ENCODE peak calls at places on chromosomes 2 and 18, in eight cellular contexts. H is neuronal stem cell; I is naive thymus-derived CD4-positive, alpha-beta T cell; N is uterus; S is left ventricle myocardium inferior; L is ovary; Z is mammary epithelial cell; F is neural progenitor cell. T is an unnamed sample. For H3K27me3, the result is how much of the 10 kb centered on the place peaks cover.

GRCh38 chr2:231923951-231924888 is 2.0 kb downstream of the NPPC start:
- DNase-seq in L (peak), Z (no peak), N (no peak), F (no peak), H (no peak), I (no peak), S (peak), T (no peak)

GRCh38 chr2:71417300-71418202 is 35.8 kb upstream of the DYSF start:
- DNase-seq in N (no peak), F (peak), L (no peak), I (peak), Z (peak), S (no peak), H (no peak), T (no peak)

GRCh38 chr2:241859436-241860183 is 916 bp upstream of the PDCD1 start:
- DNase-seq in N (peak), L (peak), Z (no peak), F (no peak), I (no peak), S (peak), H (no peak), T (peak)

GRCh38 chr2:30620102-30620501 is 173.1 kb downstream of the LCLAT1 start:
- DNase-seq in L (no peak), N (no peak), H (no peak), S (no peak), I (no peak), F (no peak), Z (no peak), T (no peak)

GRCh38 chr2:237647176-237648015 is 20.0 kb downstream of the LRRFIP1 start:
- DNase-seq in Z (no peak), N (peak), I (no peak), L (no peak), H (no peak), S (no peak), F (no peak), T (no peak)

GRCh38 chr2:96669539-96670215 is 27.1 kb downstream of the FER1L5 start:
- DNase-seq in S (no peak), Z (no peak), F (no peak), N (no peak), L (peak), H (no peak), I (no peak), T (no peak)

GRCh38 chr18:62460851-62461300 is 61.9 kb upstream of the ZCCHC2 start:
- DNase-seq in F (no peak), H (no peak), Z (no peak), S (no peak), I (no peak), N (no peak), L (no peak), T (no peak)

GRCh38 chr2:216583157-216583556 is 50.1 kb upstream of the IGFBP2 start:
- DNase-seq in I (no peak), F (no peak), H (no peak), N (no peak), L (no peak), S (no peak), Z (peak), T (no peak)

GRCh38 chr2:70834106-70834505 is 1.5 kb downstream of the CD207 start:
- DNase-seq in N (no peak), I (no peak), S (no peak), Z (no peak), H (no peak), F (no peak), L (no peak), T (no peak)

GRCh38 chr2:239488078-239488590 is 87.3 kb upstream of the HDAC4 start:
- DNase-seq in L (no peak), S (no peak), I (no peak), H (no peak), F (no peak), N (no peak), Z (no peak), T (no peak)

GRCh38 chr2:200705305-200705985 is 106.3 kb upstream of the BZW1 start:
- DNase-seq in I (no peak), F (peak), S (peak), Z (peak), L (peak), H (peak), N (no peak), T (no peak)

GRCh38 chr18:44654555-44654954 is 26.1 kb upstream of the SETBP1 start:
- DNase-seq in Z (peak), S (no peak), L (no peak), N (no peak), F (no peak), H (no peak), I (no peak), T (no peak)

GRCh38 chr2:182360012-182360662 is 66.7 kb downstream of the PDE1A start:
- DNase-seq in S (no peak), F (no peak), H (no peak), I (no peak), N (peak), Z (peak), L (no peak), T (no peak)

GRCh38 chr18:57062841-57063240 is 84.0 kb upstream of the BOD1L2 start:
- DNase-seq in S (no peak), L (no peak), F (peak), H (no peak), Z (no peak), N (no peak), I (no peak), T (no peak)

GRCh38 chr18:74820160-74820780 is 222.6 kb downstream of the ZNF407 start:
- DNase-seq in I (no peak), F (no peak), Z (no peak), H (no peak), L (no peak), S (no peak), N (no peak), T (no peak)

GRCh38 chr2:98463988-98464771 is 19.5 kb downstream of the INPP4A start:
- DNase-seq in I (peak), L (no peak), H (no peak), S (no peak), N (no peak), F (no peak), Z (no peak), T (no peak)

GRCh38 chr2:111117666-111118454 is 2.9 kb upstream of the BCL2L11 start:
- DNase-seq in L (peak), N (peak), S (peak), H (peak), I (peak), F (peak), Z (peak), T (peak)

GRCh38 chr2:200540793-200541192 is 14.8 kb downstream of the SGO2 start:
- DNase-seq in L (no peak), S (no peak), I (no peak), H (no peak), Z (no peak), N (no peak), F (no peak), T (no peak)

GRCh38 chr2:189188446-189188845 is 8.9 kb upstream of the COL5A2 start:
- DNase-seq in Z (no peak), H (no peak), S (no peak), F (no peak), I (no peak), N (no peak), L (no peak), T (no peak)

GRCh38 chr18:3332376-3332775 is 70.4 kb downstream of the MYL12B start:
- DNase-seq in I (no peak), S (no peak), N (no peak), Z (no peak), F (no peak), L (no peak), H (no peak), T (no peak)

GRCh38 chr2:70901235-70902066 is 34.2 kb upstream of the ATP6V1B1 start:
- DNase-seq in S (no peak), N (no peak), H (no peak), I (no peak), F (peak), Z (no peak), L (peak), T (no peak)

GRCh38 chr2:113716291-113716690 is 40.2 kb downstream of the SLC35F5 start:
- DNase-seq in Z (no peak), I (no peak), F (no peak), H (no peak), L (no peak), N (no peak), S (no peak), T (no peak)

GRCh38 chr2:45856391-45857055 is 205.0 kb downstream of the PRKCE start:
- DNase-seq in S (no peak), Z (no peak), L (no peak), I (no peak), H (no peak), F (no peak), N (no peak), T (no peak)

GRCh38 chr2:100677611-100678185 is 114.9 kb downstream of the PDCL3 start:
- DNase-seq in L (no peak), I (no peak), N (no peak), Z (no peak), F (no peak), S (no peak), H (no peak), T (no peak)

DNA sequence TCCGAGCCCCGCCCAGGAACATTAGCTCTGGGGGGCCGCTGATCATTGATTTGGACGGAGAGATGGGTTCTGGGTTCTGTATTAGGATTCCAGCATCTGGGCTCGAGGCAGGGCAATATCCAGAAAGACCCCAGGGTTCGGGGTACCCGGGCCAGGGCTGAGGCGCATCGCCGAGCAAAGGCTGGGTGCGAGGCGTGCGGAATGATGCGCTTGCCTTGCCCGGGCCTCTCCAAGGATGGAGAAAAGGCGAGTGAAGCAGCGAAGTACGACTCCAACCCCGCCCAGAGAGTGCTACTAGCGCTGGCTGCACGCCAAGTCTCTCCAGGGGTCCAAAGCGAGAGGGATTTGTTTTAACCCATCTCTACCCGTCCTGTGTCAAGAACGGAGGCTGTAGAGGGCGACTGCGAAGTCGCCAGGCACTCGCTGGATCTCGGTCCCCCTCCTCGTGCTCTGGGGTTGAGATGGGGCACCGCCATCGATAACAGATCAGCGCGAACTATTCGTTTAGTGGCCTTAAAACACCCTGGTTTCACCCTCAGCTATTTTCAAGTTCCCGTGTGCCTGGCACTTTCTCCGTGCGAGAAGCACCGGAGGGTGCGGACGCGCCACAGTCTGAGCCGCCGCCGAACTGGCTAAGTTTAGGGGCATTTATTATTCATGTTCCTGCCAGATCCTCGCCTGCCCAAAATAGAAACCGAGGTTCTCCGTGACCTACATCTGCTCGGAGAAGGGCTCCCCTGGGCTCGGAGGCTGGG is 1.9 kb downstream of the ADCYAP1 start:
- DNase-seq in Z (no peak), H (no peak), I (no peak), L (no peak), F (peak), S (no peak), N (no peak), T (no peak)
- H3K27me3 ChIP-seq in Z (half or more), H (under half), I (under half), L (under half), F (half or more), S (half or more), N (under half), T (half or more)

DNA sequence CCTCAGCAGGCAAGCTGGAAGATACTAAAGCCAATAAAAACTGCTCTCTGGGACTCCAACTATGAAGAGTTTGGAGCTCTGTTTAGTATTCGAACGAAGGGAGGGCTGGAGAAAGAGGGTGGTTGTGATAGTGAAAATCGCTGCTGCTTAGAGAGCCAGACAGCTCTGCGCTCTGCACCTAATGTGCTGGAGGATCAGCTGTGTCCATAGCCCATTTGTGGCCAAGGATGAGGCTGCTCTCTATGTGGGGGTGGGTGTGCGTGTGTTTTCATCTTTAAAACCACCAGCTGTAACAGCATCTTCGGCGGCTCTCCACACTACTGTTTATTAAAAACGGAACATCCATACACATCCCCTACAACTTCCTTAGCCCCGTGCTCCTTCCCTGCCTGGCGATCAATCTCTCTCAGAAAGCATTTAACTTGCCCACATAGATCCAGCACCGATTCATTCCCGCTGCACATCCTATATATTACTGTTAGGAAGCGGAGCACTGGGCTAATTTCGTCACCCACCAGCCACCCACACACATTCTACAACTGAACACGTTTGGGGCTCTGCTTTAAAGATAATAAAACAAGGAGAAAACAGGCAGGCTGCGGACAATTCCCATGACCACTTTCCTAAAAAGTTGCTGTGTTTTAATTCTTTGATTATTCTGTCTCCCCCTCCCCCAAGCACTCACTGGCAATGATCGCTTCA is 1.6 kb downstream of the CELF4 start:
- DNase-seq in N (no peak), S (no peak), H (no peak), L (no peak), Z (no peak), I (no peak), F (no peak), T (no peak)
- H3K27me3 ChIP-seq in N (under half), S (half or more), H (under half), L (under half), Z (under half), I (under half), F (half or more), T (under half)

GRCh38 chr2:206642075-206643025 is at the start of gene FAM237A:
- DNase-seq in S (no peak), L (peak), I (peak), N (no peak), F (peak), Z (peak), H (peak), T (peak)
- H3K27me3 ChIP-seq in S (half or more), L (under half), I (under half), N (under half), F (half or more), Z (under half), H (under half), T (under half)

DNA sequence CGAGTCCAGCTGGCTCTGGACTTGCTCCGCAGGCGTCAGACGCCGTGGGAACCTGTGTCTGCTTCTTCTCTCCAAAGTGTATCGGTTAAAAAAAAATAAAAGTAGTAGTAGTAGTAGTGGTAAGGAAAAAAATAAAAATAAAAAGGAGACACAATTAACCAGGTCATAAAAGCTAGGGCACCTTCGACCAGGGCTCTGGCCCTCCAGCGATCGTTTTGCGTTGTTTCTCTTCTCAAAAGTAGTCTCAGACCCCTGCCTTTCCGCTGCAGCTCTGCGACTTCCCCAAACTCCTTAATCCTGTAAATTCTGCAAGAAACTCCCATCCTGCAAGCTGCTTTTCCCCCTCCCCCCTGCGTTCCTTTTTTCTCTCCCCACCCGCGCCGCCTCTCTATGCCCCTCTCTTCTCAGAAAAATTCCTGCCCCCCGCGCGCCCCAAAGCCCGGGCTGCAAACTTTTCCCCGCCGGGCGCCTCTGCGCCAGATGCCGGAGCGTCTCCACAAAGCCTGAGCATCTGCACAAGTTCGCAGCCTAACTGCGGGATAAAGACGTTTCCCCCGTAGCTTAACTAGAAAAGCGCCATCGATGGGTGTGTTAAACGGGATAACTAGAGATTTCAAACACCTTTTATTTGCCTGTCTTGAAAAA is 1.9 kb upstream of the SALL3 start:
- DNase-seq in I (no peak), H (no peak), N (no peak), Z (no peak), S (no peak), F (peak), L (no peak), T (no peak)
- H3K27me3 ChIP-seq in I (under half), H (under half), N (under half), Z (half or more), S (half or more), F (half or more), L (under half), T (half or more)

GRCh38 chr2:25076749-25077148 is 34.9 kb downstream of the EFR3B start:
- DNase-seq in F (no peak), L (no peak), S (no peak), Z (no peak), H (no peak), I (no peak), N (no peak), T (no peak)
- H3K27me3 ChIP-seq in F (under half), L (under half), S (under half), Z (under half), H (under half), I (under half), N (under half), T (under half)

T was measured in psoas muscle.